ENCODE peak calls at places on chromosome 1, in four cellular contexts. H is iris pigment epithelial cell; X is amygdala; D is stimulated activated CD8-positive, alpha-beta memory T cell treated with anti-CD3 and anti-CD28 coated beads, Interleukin-2, amount 100 ng/mL, for 1 hour. E is an unnamed sample.

GRCh38 chr1:17877896-17878295 is 122.8 kb downstream of the ACTL8 start:
- DNase-seq in H (no peak), X (no peak), D (no peak), E (no peak)

GRCh38 chr1:5927506-5928370 is 64.5 kb downstream of the NPHP4 start:
- DNase-seq in H (no peak), X (no peak), D (no peak), E (no peak)

GRCh38 chr1:85397490-85398044 is 67.4 kb downstream of the DDAH1 start:
- DNase-seq in H (peak), X (no peak), D (no peak), E (no peak)

GRCh38 chr1:118204106-118204505 is 19.1 kb upstream of the SPAG17 start:
- DNase-seq in H (no peak), D (no peak), X (no peak), E (no peak)

GRCh38 chr1:204031098-204031710 is 41.7 kb upstream of the SOX13 start:
- DNase-seq in H (no peak), D (no peak), X (no peak), E (no peak)

GRCh38 chr1:12228979-12229378 is 851 bp upstream of the VPS13D start:
- DNase-seq in X (no peak), D (no peak), H (no peak), E (no peak)

GRCh38 chr1:46466477-46467182 is 23.0 kb upstream of the DMBX1 start:
- DNase-seq in H (no peak), D (no peak), X (peak), E (peak)

GRCh38 chr1:181179980-181180964 is 91.8 kb downstream of the IER5 start:
- DNase-seq in X (peak), H (peak), D (no peak), E (no peak)

GRCh38 chr1:12553963-12554362 is 64.0 kb downstream of the DHRS3 start:
- DNase-seq in H (no peak), D (no peak), X (no peak), E (no peak)

GRCh38 chr1:1421907-1422464 is 910 bp upstream of the ANKRD65 start:
- DNase-seq in H (no peak), D (no peak), X (no peak), E (no peak)

GRCh38 chr1:23528245-23528978 is 2.6 kb downstream of the E2F2 start:
- DNase-seq in X (no peak), H (peak), D (peak), E (no peak)

GRCh38 chr1:23597635-23598388 is 38.5 kb upstream of the ID3 start:
- DNase-seq in H (no peak), D (no peak), X (no peak), E (no peak)

GRCh38 chr1:221822591-221822990 is 80.7 kb upstream of the DUSP10 start:
- DNase-seq in X (no peak), H (no peak), D (no peak), E (no peak)

GRCh38 chr1:224497714-224498573 is 63.3 kb upstream of the WDR26 start:
- DNase-seq in D (peak), H (peak), X (no peak), E (no peak)

GRCh38 chr1:55081905-55082296 is 42.6 kb downstream of the PCSK9 start:
- DNase-seq in H (peak), X (no peak), D (no peak), E (no peak)

GRCh38 chr1:205629751-205630150 is 2.1 kb downstream of the ELK4 start:
- DNase-seq in D (no peak), H (no peak), X (no peak), E (no peak)

GRCh38 chr1:40462956-40463590 is 12.8 kb downstream of the ZFP69B start:
- DNase-seq in D (no peak), H (peak), X (no peak), E (no peak)

GRCh38 chr1:90964444-90965035 is 57.3 kb downstream of the ZNF644 start:
- DNase-seq in D (no peak), X (no peak), H (peak), E (no peak)

GRCh38 chr1:69523032-69523431 is 44.7 kb upstream of the LRRC7 start:
- DNase-seq in X (no peak), H (peak), D (no peak), E (no peak)

GRCh38 chr1:93000291-93000690 is 39.0 kb upstream of the DIPK1A start:
- DNase-seq in X (no peak), H (no peak), D (no peak), E (peak)

GRCh38 chr1:14891991-14892390 is 261.6 kb upstream of the TMEM51 start:
- DNase-seq in H (no peak), X (no peak), D (no peak), E (no peak)

GRCh38 chr1:44543816-44544185 is 130.5 kb downstream of the TMEM53 start:
- DNase-seq in D (no peak), X (no peak), H (no peak), E (no peak)

GRCh38 chr1:32525661-32526444 is 13.4 kb upstream of the ZBTB8A start:
- DNase-seq in D (no peak), X (no peak), H (no peak), E (no peak)

GRCh38 chr1:37171651-37172050 is 137.3 kb upstream of the GRIK3 start:
- DNase-seq in D (no peak), X (no peak), H (no peak), E (no peak)

GRCh38 chr1:67522793-67523192 is 92.6 kb upstream of the SERBP1 start:
- DNase-seq in X (no peak), D (no peak), H (no peak), E (no peak)

GRCh38 chr1:223123238-223123976 is 19.6 kb downstream of the TLR5 start:
- DNase-seq in X (peak), H (peak), D (peak), E (peak)

GRCh38 chr1:246532519-246532918 is 25.4 kb upstream of the SMYD3 start:
- DNase-seq in X (no peak), D (no peak), H (no peak), E (no peak)

GRCh38 chr1:192559115-192560006 is 16.2 kb upstream of the RGS1 start:
- DNase-seq in D (no peak), X (no peak), H (peak), E (no peak)

GRCh38 chr1:110903853-110904500 is 31.0 kb downstream of the CD53 start:
- DNase-seq in H (no peak), X (no peak), D (no peak), E (no peak)

GRCh38 chr1:98794196-98794886 is 132.8 kb downstream of the SNX7 start:
- DNase-seq in H (peak), D (peak), X (no peak), E (peak)

GRCh38 chr1:30700528-30701265 is 22.7 kb downstream of the MATN1 start:
- DNase-seq in H (peak), X (no peak), D (no peak), E (no peak)